ENCODE peak calls at places on chromosome 4, in seven cellular contexts. G is ureter, U is heart right ventricle, P is globus pallidus, R is GM04503, Z is T-helper 1 cell, F is T-helper 9 cell. L is an unnamed sample.

GRCh38 chr4:3417448-3417847 is 24.3 kb upstream of the HGFAC start:
- DNase-seq in Z (no peak), F (no peak), R (no peak), G (no peak), P (no peak), U (no peak), L (no peak)

GRCh38 chr4:164931551-164932324 is 45.7 kb downstream of the TRIM61 start:
- DNase-seq in Z (no peak), R (no peak), P (no peak), F (no peak), G (no peak), U (no peak), L (peak)

GRCh38 chr4:13547563-13548041 is 3.3 kb upstream of the NKX3-2 start:
- DNase-seq in F (no peak), P (no peak), Z (peak), G (no peak), U (no peak), R (no peak), L (no peak)

GRCh38 chr4:5919044-5919443 is 26.2 kb upstream of the CRMP1 start:
- DNase-seq in P (no peak), F (no peak), Z (no peak), U (no peak), R (no peak), G (no peak), L (no peak)

GRCh38 chr4:81196126-81196650 is 18.8 kb downstream of the PRKG2 start:
- DNase-seq in U (no peak), F (no peak), R (no peak), P (no peak), G (no peak), Z (no peak), L (no peak)

GRCh38 chr4:141207971-141208370 is 12.7 kb upstream of the ZNF330 start:
- DNase-seq in P (no peak), G (no peak), U (no peak), F (no peak), Z (no peak), R (no peak), L (no peak)

GRCh38 chr4:74623041-74623440 is 171.3 kb downstream of the BTC start:
- DNase-seq in U (no peak), F (no peak), P (no peak), G (no peak), Z (no peak), R (no peak), L (no peak)

GRCh38 chr4:53194727-53195126 is 171.1 kb downstream of the SCFD2 start:
- DNase-seq in G (no peak), P (no peak), F (no peak), Z (no peak), U (no peak), R (no peak), L (no peak)

GRCh38 chr4:117311215-117311614 is 225.8 kb upstream of the TRAM1L1 start:
- DNase-seq in F (no peak), Z (no peak), P (no peak), U (no peak), R (no peak), G (no peak), L (no peak)

GRCh38 chr4:42995343-42995944 is 102.9 kb downstream of the GRXCR1 start:
- DNase-seq in U (no peak), R (peak), F (no peak), G (no peak), Z (no peak), P (peak), L (peak)

GRCh38 chr4:35520059-35520458 is 724.3 kb downstream of the ARAP2 start:
- DNase-seq in R (no peak), G (no peak), F (no peak), P (no peak), U (no peak), Z (no peak), L (no peak)

GRCh38 chr4:186598686-186599085 is 43.3 kb upstream of the MTNR1A start:
- DNase-seq in Z (no peak), R (no peak), P (no peak), U (no peak), F (no peak), G (no peak), L (no peak)

GRCh38 chr4:27616166-27616565 is 755.5 kb downstream of the STIM2 start:
- DNase-seq in F (no peak), G (no peak), P (no peak), Z (no peak), U (no peak), R (no peak), L (peak)

GRCh38 chr4:5940470-5941203 is 47.8 kb upstream of the CRMP1 start:
- DNase-seq in R (peak), F (no peak), G (no peak), U (no peak), P (no peak), Z (no peak), L (peak)

GRCh38 chr4:113758361-113758760 is 3.2 kb downstream of the CAMK2D start:
- DNase-seq in G (no peak), Z (no peak), R (peak), P (no peak), F (no peak), U (no peak), L (no peak)

GRCh38 chr4:15186149-15186548 is 183.9 kb downstream of the CPEB2 start:
- DNase-seq in R (no peak), U (no peak), G (no peak), Z (no peak), F (no peak), P (no peak), L (peak)

GRCh38 chr4:95167809-95168208 is 381.0 kb downstream of the UNC5C start:
- DNase-seq in G (no peak), Z (no peak), P (no peak), U (no peak), R (no peak), F (no peak), L (no peak)

GRCh38 chr4:167987285-167987684 is 105.1 kb upstream of the ANXA10 start:
- DNase-seq in P (no peak), R (no peak), Z (no peak), G (no peak), U (no peak), F (no peak), L (no peak)

GRCh38 chr4:175884048-175884447 is 72.0 kb upstream of the GPM6A start:
- DNase-seq in Z (no peak), G (no peak), U (no peak), P (no peak), F (no peak), R (no peak), L (no peak)

GRCh38 chr4:77201343-77201742 is 44.3 kb downstream of the CCNG2 start:
- DNase-seq in Z (no peak), R (no peak), G (no peak), U (no peak), P (no peak), F (no peak), L (no peak)

GRCh38 chr4:24470681-24471622 is 113.4 kb downstream of the DHX15 start:
- DNase-seq in Z (peak), R (no peak), U (peak), F (no peak), P (no peak), G (peak), L (peak)

GRCh38 chr4:155822572-155822971 is 43.5 kb downstream of the ASIC5 start:
- DNase-seq in R (no peak), G (no peak), F (no peak), Z (no peak), U (no peak), P (no peak), L (peak)

GRCh38 chr4:75990129-75990528 is 616 bp downstream of the SDAD1 start:
- DNase-seq in Z (no peak), P (no peak), U (no peak), R (no peak), F (no peak), G (no peak), L (no peak)

GRCh38 chr4:10743357-10743756 is 58.8 kb upstream of the CLNK start:
- DNase-seq in U (no peak), F (no peak), R (no peak), Z (no peak), G (no peak), P (no peak), L (no peak)